ENCODE peak calls at places on chromosomes 6 and 20, in five cellular contexts. M, V, I, B and Q are unnamed samples.

GRCh38 chr6:27836783-27837635 is 75.2 kb downstream of the OR2B2 start:
- DNase-seq in M (peak), B (peak), V (no peak), I (peak), Q (peak)

GRCh38 chr6:37628611-37629320 is 68.9 kb downstream of the MDGA1 start:
- DNase-seq in V (no peak), M (peak), B (peak), I (no peak), Q (no peak)

GRCh38 chr6:47481806-47482205 is 4.2 kb downstream of the CD2AP start:
- DNase-seq in B (no peak), I (no peak), M (no peak), V (no peak), Q (no peak)

GRCh38 chr6:136723780-136724179 is 68.5 kb downstream of the MAP3K5 start:
- DNase-seq in V (no peak), M (no peak), B (no peak), I (peak), Q (no peak)

GRCh38 chr6:7050911-7051779 is 56.6 kb upstream of the RREB1 start:
- DNase-seq in V (no peak), B (no peak), I (peak), M (peak), Q (no peak)

GRCh38 chr6:45644720-45645119 is 267.0 kb upstream of the SUPT3H start:
- DNase-seq in B (no peak), V (no peak), M (no peak), I (no peak), Q (no peak)

GRCh38 chr20:34538671-34539123 is 19.8 kb upstream of the MAP1LC3A start:
- DNase-seq in B (no peak), I (no peak), M (peak), V (peak), Q (no peak)

GRCh38 chr20:295804-296203 is 1.6 kb upstream of the ZCCHC3 start:
- DNase-seq in V (no peak), M (no peak), I (no peak), B (no peak), Q (no peak)

GRCh38 chr6:90033872-90034271 is 139.6 kb downstream of the GJA10 start:
- DNase-seq in B (no peak), M (no peak), I (no peak), V (no peak), Q (no peak)

GRCh38 chr20:38805958-38806854 is 709 bp downstream of the PPP1R16B start:
- DNase-seq in I (peak), B (no peak), M (no peak), V (no peak), Q (no peak)

GRCh38 chr20:57959018-57959417 is 249.2 kb upstream of the PMEPA1 start:
- DNase-seq in I (no peak), M (peak), B (no peak), V (no peak), Q (no peak)

GRCh38 chr6:135163440-135163738 is 17.7 kb upstream of the MYB start:
- DNase-seq in V (no peak), B (no peak), I (peak), M (no peak), Q (no peak)

GRCh38 chr6:47044418-47044817 is 2.3 kb upstream of the ADGRF1 start:
- DNase-seq in B (no peak), I (no peak), M (no peak), V (no peak), Q (no peak)

GRCh38 chr20:58109918-58110635 is 118.4 kb downstream of the ANKRD60 start:
- DNase-seq in I (no peak), M (no peak), B (no peak), V (no peak), Q (no peak)

GRCh38 chr6:133724726-133725125 is 164.2 kb upstream of the TCF21 start:
- DNase-seq in B (peak), V (no peak), M (peak), I (no peak), Q (no peak)

GRCh38 chr20:48789185-48789668 is 38.6 kb downstream of the PREX1 start:
- DNase-seq in M (no peak), I (peak), V (no peak), B (no peak), Q (no peak)

GRCh38 chr20:45791668-45792512 is at the start of the genes DNTTIP1 and WFDC3:
- DNase-seq in I (peak), V (peak), B (no peak), M (peak), Q (peak)

GRCh38 chr20:45322952-45323383 is 14.9 kb upstream of the MATN4 start:
- DNase-seq in B (no peak), I (peak), V (no peak), M (no peak), Q (no peak)

GRCh38 chr6:30647802-30648460 is 998 bp downstream of the C6orf136 start:
- DNase-seq in B (no peak), I (no peak), M (no peak), V (peak), Q (no peak)

GRCh38 chr6:44105993-44106740 is 21.1 kb downstream of the MRPL14 start:
- DNase-seq in M (no peak), V (no peak), I (no peak), B (no peak), Q (no peak)

GRCh38 chr20:62523473-62524203 is 47.8 kb upstream of the GATA5 start:
- DNase-seq in I (peak), V (peak), B (no peak), M (peak), Q (no peak)

GRCh38 chr6:165987483-165988305 is 180.0 kb downstream of the TBXT start:
- DNase-seq in I (no peak), B (no peak), M (peak), V (no peak), Q (no peak)

GRCh38 chr20:37342231-37343177 is 3.4 kb upstream of the SRC start:
- DNase-seq in B (no peak), M (no peak), I (no peak), V (no peak), Q (no peak)

GRCh38 chr20:17568972-17569471 is 853 bp upstream of the DSTN start:
- DNase-seq in I (no peak), M (peak), B (peak), V (no peak), Q (peak)